ENCODE peak calls at places on chromosome 14, in five cellular contexts. One of them, this sample, is unnamed.

GRCh38 chr14:90520326-90520725 is 123.5 kb downstream of the CALM1 start:
- DNase-seq in sigmoid colon: no peak
- DNase-seq in OCI-LY7: no peak
- DNase-seq in GM10248: no peak
- DNase-seq in heart left ventricle: no peak
- DNase-seq in this sample: no peak

GRCh38 chr14:58705066-58705465 is 67.3 kb downstream of the DACT1 start:
- DNase-seq in sigmoid colon: no peak
- DNase-seq in OCI-LY7: no peak
- DNase-seq in GM10248: no peak
- DNase-seq in heart left ventricle: no peak
- DNase-seq in this sample: no peak

GRCh38 chr14:77086951-77087350 is 11.1 kb upstream of the CIPC start:
- DNase-seq in sigmoid colon: no peak
- DNase-seq in OCI-LY7: no peak
- DNase-seq in GM10248: no peak
- DNase-seq in heart left ventricle: no peak
- DNase-seq in this sample: no peak

GRCh38 chr14:37588956-37589737 is 5.9 kb downstream of the FOXA1 start:
- DNase-seq in sigmoid colon: no peak
- DNase-seq in OCI-LY7: no peak
- DNase-seq in GM10248: no peak
- DNase-seq in heart left ventricle: no peak
- DNase-seq in this sample: peak

GRCh38 chr14:59751578-59751977 is 119.0 kb downstream of the RTN1 start:
- DNase-seq in sigmoid colon: no peak
- DNase-seq in OCI-LY7: no peak
- DNase-seq in GM10248: no peak
- DNase-seq in heart left ventricle: no peak
- DNase-seq in this sample: no peak

GRCh38 chr14:99568567-99569560 is 35.1 kb downstream of the CCDC85C start:
- DNase-seq in sigmoid colon: peak
- DNase-seq in OCI-LY7: no peak
- DNase-seq in GM10248: no peak
- DNase-seq in heart left ventricle: no peak
- DNase-seq in this sample: no peak

GRCh38 chr14:36451346-36452065 is 68.5 kb downstream of the NKX2-1 start:
- DNase-seq in sigmoid colon: no peak
- DNase-seq in OCI-LY7: no peak
- DNase-seq in GM10248: no peak
- DNase-seq in heart left ventricle: no peak
- DNase-seq in this sample: no peak

GRCh38 chr14:21047378-21047781 is 5.2 kb downstream of the RNASE7 start:
- DNase-seq in sigmoid colon: no peak
- DNase-seq in OCI-LY7: no peak
- DNase-seq in GM10248: no peak
- DNase-seq in heart left ventricle: no peak
- DNase-seq in this sample: no peak

GRCh38 chr14:60632777-60633176 is 16.5 kb downstream of the SIX1 start:
- DNase-seq in sigmoid colon: no peak
- DNase-seq in OCI-LY7: no peak
- DNase-seq in GM10248: no peak
- DNase-seq in heart left ventricle: no peak
- DNase-seq in this sample: no peak

GRCh38 chr14:50944647-50945413 is 547 bp upstream of the PYGL start:
- DNase-seq in sigmoid colon: peak
- DNase-seq in OCI-LY7: no peak
- DNase-seq in GM10248: peak
- DNase-seq in heart left ventricle: no peak
- DNase-seq in this sample: peak

GRCh38 chr14:50233335-50234250 is 2.2 kb upstream of the SOS2 start:
- DNase-seq in sigmoid colon: no peak
- DNase-seq in OCI-LY7: no peak
- DNase-seq in GM10248: no peak
- DNase-seq in heart left ventricle: no peak
- DNase-seq in this sample: no peak

GRCh38 chr14:36663404-36664321 is 2.0 kb downstream of the PAX9 start:
- DNase-seq in sigmoid colon: no peak
- DNase-seq in OCI-LY7: no peak
- DNase-seq in GM10248: peak
- DNase-seq in heart left ventricle: no peak
- DNase-seq in this sample: peak

GRCh38 chr14:96205059-96205993 is 687 bp downstream of the BDKRB2 start:
- DNase-seq in sigmoid colon: no peak
- DNase-seq in OCI-LY7: peak
- DNase-seq in GM10248: no peak
- DNase-seq in heart left ventricle: no peak
- DNase-seq in this sample: no peak

GRCh38 chr14:61491224-61491623 is 169.8 kb downstream of the PRKCH start:
- DNase-seq in sigmoid colon: no peak
- DNase-seq in OCI-LY7: no peak
- DNase-seq in GM10248: no peak
- DNase-seq in heart left ventricle: no peak
- DNase-seq in this sample: no peak

GRCh38 chr14:99779751-99780150 is 13.5 kb upstream of the EML1 start:
- DNase-seq in sigmoid colon: no peak
- DNase-seq in OCI-LY7: no peak
- DNase-seq in GM10248: no peak
- DNase-seq in heart left ventricle: no peak
- DNase-seq in this sample: no peak

GRCh38 chr14:20415723-20416622 is 2.7 kb upstream of the TEP1 start:
- DNase-seq in sigmoid colon: no peak
- DNase-seq in OCI-LY7: peak
- DNase-seq in GM10248: peak
- DNase-seq in heart left ventricle: no peak
- DNase-seq in this sample: peak

GRCh38 chr14:97177016-97177415 is 379.8 kb downstream of the VRK1 start:
- DNase-seq in sigmoid colon: no peak
- DNase-seq in OCI-LY7: peak
- DNase-seq in GM10248: no peak
- DNase-seq in heart left ventricle: no peak
- DNase-seq in this sample: no peak

GRCh38 chr14:76085358-76085757 is 66.4 kb upstream of the GPATCH2L start:
- DNase-seq in sigmoid colon: no peak
- DNase-seq in OCI-LY7: no peak
- DNase-seq in GM10248: no peak
- DNase-seq in heart left ventricle: no peak
- DNase-seq in this sample: no peak

GRCh38 chr14:96598332-96598928 is 96.2 kb downstream of the PAPOLA start:
- DNase-seq in sigmoid colon: no peak
- DNase-seq in OCI-LY7: no peak
- DNase-seq in GM10248: no peak
- DNase-seq in heart left ventricle: no peak
- DNase-seq in this sample: no peak

GRCh38 chr14:100902295-100902694 is 1.2 kb downstream of the RTL1 start:
- DNase-seq in sigmoid colon: peak
- DNase-seq in OCI-LY7: peak
- DNase-seq in GM10248: no peak
- DNase-seq in heart left ventricle: no peak
- DNase-seq in this sample: peak

GRCh38 chr14:94975366-94975765 is 182.0 kb downstream of the DICER1 start:
- DNase-seq in sigmoid colon: no peak
- DNase-seq in OCI-LY7: no peak
- DNase-seq in GM10248: no peak
- DNase-seq in heart left ventricle: no peak
- DNase-seq in this sample: no peak

GRCh38 chr14:54902521-54903420 is at the start of gene GCH1:
- DNase-seq in sigmoid colon: peak
- DNase-seq in OCI-LY7: peak
- DNase-seq in GM10248: peak
- DNase-seq in heart left ventricle: peak
- DNase-seq in this sample: peak

GRCh38 chr14:78399316-78399889 is 229.2 kb downstream of the NRXN3 start:
- DNase-seq in sigmoid colon: no peak
- DNase-seq in OCI-LY7: peak
- DNase-seq in GM10248: no peak
- DNase-seq in heart left ventricle: no peak
- DNase-seq in this sample: no peak

GRCh38 chr14:90388982-90389381 is 7.8 kb upstream of the CALM1 start:
- DNase-seq in sigmoid colon: no peak
- DNase-seq in OCI-LY7: no peak
- DNase-seq in GM10248: no peak
- DNase-seq in heart left ventricle: no peak
- DNase-seq in this sample: no peak

GRCh38 chr14:36315159-36315853 is 5.1 kb downstream of the MBIP start:
- DNase-seq in sigmoid colon: no peak
- DNase-seq in OCI-LY7: no peak
- DNase-seq in GM10248: peak
- DNase-seq in heart left ventricle: no peak
- DNase-seq in this sample: peak

GRCh38 chr14:105255021-105255507 is 6.7 kb downstream of the BTBD6 start:
- DNase-seq in sigmoid colon: no peak
- DNase-seq in OCI-LY7: no peak
- DNase-seq in GM10248: no peak
- DNase-seq in heart left ventricle: no peak
- DNase-seq in this sample: no peak

GRCh38 chr14:92259613-92260357 is 63.2 kb upstream of the SLC24A4 start:
- DNase-seq in sigmoid colon: no peak
- DNase-seq in OCI-LY7: peak
- DNase-seq in GM10248: peak
- DNase-seq in heart left ventricle: no peak
- DNase-seq in this sample: peak

GRCh38 chr14:90140956-90141316 is 79.1 kb downstream of the KCNK13 start:
- DNase-seq in sigmoid colon: no peak
- DNase-seq in OCI-LY7: no peak
- DNase-seq in GM10248: no peak
- DNase-seq in heart left ventricle: no peak
- DNase-seq in this sample: no peak

GRCh38 chr14:58428011-58428807 is 690 bp downstream of the KIAA0586 start:
- DNase-seq in sigmoid colon: no peak
- DNase-seq in OCI-LY7: peak
- DNase-seq in GM10248: no peak
- DNase-seq in heart left ventricle: no peak
- DNase-seq in this sample: no peak

GRCh38 chr14:23385244-23385643 is 8.4 kb downstream of the CMTM5 start:
- DNase-seq in sigmoid colon: no peak
- DNase-seq in OCI-LY7: no peak
- DNase-seq in GM10248: no peak
- DNase-seq in heart left ventricle: no peak
- DNase-seq in this sample: no peak

GRCh38 chr14:80358112-80358511 is 146.8 kb upstream of the DIO2 start:
- DNase-seq in sigmoid colon: no peak
- DNase-seq in OCI-LY7: no peak
- DNase-seq in GM10248: no peak
- DNase-seq in heart left ventricle: no peak
- DNase-seq in this sample: no peak
- TF ChIP-seq CTCF in sigmoid colon: no peak
- TF ChIP-seq CTCF in OCI-LY7: no peak
- TF ChIP-seq CTCF in GM10248: no peak
- TF ChIP-seq CTCF in heart left ventricle: no peak
- TF ChIP-seq CTCF in this sample: no peak

DNA sequence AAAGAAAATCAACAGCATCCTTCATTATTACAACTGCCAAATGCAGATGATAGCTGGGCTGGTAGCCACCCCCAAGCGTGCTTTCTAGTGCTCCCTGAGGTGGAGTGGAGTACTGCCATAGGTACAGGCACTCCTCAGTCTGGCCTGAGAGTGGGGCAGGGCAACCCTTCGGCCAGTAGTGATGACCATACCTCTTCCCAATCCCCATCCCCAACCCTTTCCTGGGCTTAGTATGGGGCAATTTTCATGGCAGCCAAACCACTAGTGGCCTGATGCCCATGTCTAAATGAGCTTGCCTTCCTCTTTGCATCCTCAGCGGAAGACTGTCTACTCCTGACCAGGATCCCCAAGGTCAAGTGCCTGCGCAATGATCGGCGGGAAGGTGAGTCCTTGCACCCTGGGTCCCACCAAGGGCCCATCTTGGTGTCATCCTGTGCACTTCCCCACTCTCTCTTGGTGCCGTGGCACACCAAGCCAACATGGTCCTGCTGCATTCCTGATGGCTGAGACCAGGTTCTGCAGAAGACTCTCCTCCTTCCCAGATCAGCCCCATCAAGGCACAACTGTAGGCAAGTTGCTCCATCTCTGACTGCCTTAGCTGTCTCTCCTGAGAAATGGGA is 65.8 kb downstream of the GALNT16 start:
- DNase-seq in sigmoid colon: peak
- DNase-seq in OCI-LY7: no peak
- DNase-seq in GM10248: no peak
- DNase-seq in heart left ventricle: peak
- DNase-seq in this sample: no peak
- TF ChIP-seq CTCF in sigmoid colon: no peak
- TF ChIP-seq CTCF in OCI-LY7: peak
- TF ChIP-seq CTCF in GM10248: no peak
- TF ChIP-seq CTCF in heart left ventricle: no peak
- TF ChIP-seq CTCF in this sample: no peak

DNA sequence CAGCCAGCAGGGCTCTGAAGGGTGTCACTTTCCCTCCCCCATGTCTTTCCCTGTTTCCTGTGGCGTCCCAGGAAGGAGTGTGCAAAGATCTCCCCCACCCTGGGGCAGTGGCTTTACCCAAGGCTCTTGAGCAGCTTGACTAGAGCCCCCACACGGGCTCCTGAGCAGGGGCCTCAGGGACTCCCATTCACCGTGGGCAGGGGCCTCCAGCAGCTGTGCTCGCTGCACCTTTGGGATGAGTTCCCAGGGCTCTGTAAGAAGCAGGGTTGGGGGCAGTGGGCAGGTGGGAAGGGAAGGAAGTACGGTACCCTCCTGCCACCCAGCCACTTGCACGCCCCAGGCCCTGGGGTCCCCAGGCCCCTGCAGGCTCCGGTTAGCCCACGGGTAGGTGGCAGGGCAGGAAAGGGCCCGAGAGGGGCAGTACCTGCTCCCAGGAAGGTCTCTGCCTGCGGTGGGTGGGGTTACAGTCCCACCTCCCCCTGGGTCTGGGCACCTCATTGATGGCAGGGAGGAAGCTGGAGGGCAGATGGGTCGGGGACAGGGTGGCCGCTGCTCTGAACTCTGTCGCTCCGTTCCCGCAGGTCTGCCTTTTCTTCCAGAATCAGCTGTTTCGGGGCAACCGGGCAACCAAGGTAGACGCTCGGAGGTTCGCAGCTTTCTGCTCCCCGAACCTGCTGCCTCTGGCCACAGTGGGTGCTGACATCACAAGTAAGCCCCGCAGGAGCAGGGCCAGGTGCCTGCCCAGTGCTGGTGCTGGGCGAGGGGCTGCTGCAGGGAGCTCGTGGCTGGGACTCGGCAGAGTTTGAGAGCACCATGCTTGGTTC is 13.0 kb downstream of the ASPG start:
- DNase-seq in sigmoid colon: no peak
- DNase-seq in OCI-LY7: no peak
- DNase-seq in GM10248: no peak
- DNase-seq in heart left ventricle: peak
- DNase-seq in this sample: no peak
- TF ChIP-seq CTCF in sigmoid colon: no peak
- TF ChIP-seq CTCF in OCI-LY7: no peak
- TF ChIP-seq CTCF in GM10248: no peak
- TF ChIP-seq CTCF in heart left ventricle: no peak
- TF ChIP-seq CTCF in this sample: no peak

DNA sequence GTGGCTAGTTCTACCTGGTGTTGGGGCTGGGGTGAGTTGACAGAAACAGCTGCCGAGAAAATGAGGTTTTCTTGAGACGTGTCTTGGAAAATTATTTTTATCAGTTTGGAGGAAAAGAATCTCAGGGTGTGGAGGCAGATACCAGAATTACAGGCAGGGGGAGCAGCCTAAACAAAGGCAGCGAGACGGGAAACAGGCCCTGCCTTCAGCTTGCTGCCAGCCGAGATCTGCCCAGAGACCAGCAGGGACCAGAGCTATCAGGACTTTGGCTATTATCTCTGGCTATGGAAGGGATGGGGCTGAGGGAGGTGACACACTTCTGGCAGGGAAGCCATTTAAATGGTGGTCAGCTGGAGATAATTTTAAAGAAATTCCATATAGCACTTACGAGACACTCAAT is 25.7 kb downstream of the SYNDIG1L start:
- DNase-seq in sigmoid colon: no peak
- DNase-seq in OCI-LY7: peak
- DNase-seq in GM10248: no peak
- DNase-seq in heart left ventricle: no peak
- DNase-seq in this sample: no peak
- TF ChIP-seq CTCF in sigmoid colon: no peak
- TF ChIP-seq CTCF in OCI-LY7: peak
- TF ChIP-seq CTCF in GM10248: no peak
- TF ChIP-seq CTCF in heart left ventricle: no peak
- TF ChIP-seq CTCF in this sample: no peak